ENCODE peak calls at places on chromosomes 16 and 17, in five cellular contexts. U is K562, L is HepG2, Z is GM12878, Y is H1. X is an unnamed sample.

GRCh38 chr17:75643033-75644017 is 10.1 kb downstream of the SMIM5 start:
- DNase-seq in L (no peak), U (no peak), Z (no peak), Y (peak; percentile 57), X (no peak)

GRCh38 chr17:54220829-54221228 is 398.1 kb downstream of the KIF2B start:
- DNase-seq in Z (no peak), Y (no peak), U (no peak), L (no peak), X (no peak)

GRCh38 chr16:29961127-29961478 is 776 bp upstream of the TMEM219 start:
- DNase-seq in Y (no peak), Z (no peak), U (no peak), L (no peak), X (no peak)

GRCh38 chr16:72987480-72987901 is 60.4 kb downstream of the ZFHX3 start:
- DNase-seq in U (no peak), L (no peak), Z (no peak), Y (no peak), X (no peak)

GRCh38 chr16:18983565-18984424 is at the start of gene TMC7:
- DNase-seq in L (peak; percentile 91), Y (peak; percentile 93), Z (no peak), U (peak; percentile 87), X (peak; percentile 86)

GRCh38 chr17:32303861-32304288 is 38.1 kb downstream of the C17orf75 start:
- DNase-seq in Y (no peak), L (no peak), U (no peak), Z (no peak), X (no peak)

GRCh38 chr16:24577167-24577566 is 37.8 kb downstream of the RBBP6 start:
- DNase-seq in Z (no peak), L (no peak), Y (no peak), U (no peak), X (no peak)

GRCh38 chr17:55198690-55199370 is 65.9 kb upstream of the HLF start:
- DNase-seq in L (no peak), Y (no peak), Z (no peak), U (no peak), X (no peak)

GRCh38 chr17:46942441-46943217 is 19.7 kb downstream of the GOSR2 start:
- DNase-seq in L (peak; percentile 82), Y (peak; percentile 91), U (peak; percentile 81), Z (no peak), X (peak; percentile 77)

GRCh38 chr17:47276868-47277267 is 23.2 kb downstream of the ITGB3 start:
- DNase-seq in Y (no peak), U (no peak), Z (no peak), L (peak; percentile 56), X (no peak)

GRCh38 chr16:68700120-68700519 is 37.0 kb upstream of the CDH1 start:
- DNase-seq in U (no peak), Y (no peak), L (peak; percentile 15), Z (no peak), X (no peak)

GRCh38 chr17:19482571-19482970 is 51.1 kb upstream of the SLC47A1 start:
- DNase-seq in L (no peak), Z (no peak), Y (no peak), U (no peak), X (no peak)

GRCh38 chr16:13186813-13187212 is 285.4 kb downstream of the SHISA9 start:
- DNase-seq in Y (no peak), Z (no peak), L (peak; percentile 31), U (no peak), X (peak; percentile 15)

GRCh38 chr17:58335061-58335731 is 6.6 kb upstream of the TSPOAP1 start:
- DNase-seq in U (no peak), Y (no peak), L (no peak), Z (no peak), X (no peak)

GRCh38 chr17:47205419-47205963 is 3.7 kb upstream of the MYL4 start:
- DNase-seq in Y (peak; percentile 46), Z (peak; percentile 78), U (no peak), L (no peak), X (no peak)

GRCh38 chr17:81396722-81397313 is 1.6 kb downstream of the BAHCC1 start:
- DNase-seq in L (no peak), Y (peak; percentile 85), Z (no peak), U (no peak), X (peak; percentile 55)

GRCh38 chr16:62503073-62503472 is 466.8 kb upstream of the CDH8 start:
- DNase-seq in Y (no peak), Z (no peak), L (no peak), U (no peak), X (no peak)

GRCh38 chr17:68054296-68054900 is 18.9 kb downstream of the KPNA2 start:
- DNase-seq in Y (no peak), U (no peak), Z (no peak), L (no peak), X (no peak)

DNA sequence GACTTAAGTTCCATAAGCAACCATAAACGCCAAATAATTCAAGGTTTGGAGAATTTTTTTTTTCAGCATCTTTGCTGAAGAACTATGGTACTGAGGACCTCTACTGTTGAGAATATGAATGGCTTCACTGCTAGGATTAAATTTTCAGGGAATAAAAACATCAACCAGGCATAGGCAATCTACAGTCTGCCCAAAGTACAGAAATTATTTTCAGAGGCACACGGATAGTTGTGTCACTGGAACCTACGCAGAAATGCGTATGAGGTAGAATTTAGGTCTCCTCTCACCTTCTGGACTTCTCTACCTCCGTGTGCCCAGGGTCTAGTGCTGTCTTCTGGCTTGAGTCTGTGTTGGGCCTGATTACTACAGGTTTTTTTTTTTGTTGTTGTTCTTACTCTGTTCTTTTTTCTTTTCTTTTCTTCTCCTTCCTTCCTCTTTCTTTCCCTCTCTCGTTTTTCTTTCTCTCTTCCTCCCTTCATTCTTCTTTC is 39.7 kb downstream of the NACA2 start:
- DNase-seq in U (peak; percentile 10), Z (no peak), L (peak; percentile 62), Y (no peak), X (peak; percentile 77)
- TF ChIP-seq KDM1A in U (no peak), Z (no peak), L (no peak), Y (no peak), X (no peak)

GRCh38 chr16:65532218-65532617 is 410.4 kb upstream of the CDH11 start:
- DNase-seq in Z (no peak), Y (no peak), L (no peak), U (no peak), X (no peak)

GRCh38 chr16:65534121-65534528 is 412.3 kb upstream of the CDH11 start:
- DNase-seq in L (no peak), U (no peak), Y (no peak), Z (no peak), X (no peak)

GRCh38 chr16:65532846-65533245 is 411.0 kb upstream of the CDH11 start:
- DNase-seq in Y (no peak), Z (no peak), U (no peak), L (no peak), X (no peak)

GRCh38 chr16:65525743-65526142 is 403.9 kb upstream of the CDH11 start:
- DNase-seq in Y (no peak), Z (no peak), U (no peak), L (no peak), X (no peak)

GRCh38 chr16:65531475-65531874 is 409.6 kb upstream of the CDH11 start:
- DNase-seq in Z (no peak), Y (no peak), L (no peak), U (no peak), X (no peak)
- H3K4me2 ChIP-seq in Z (no peak overlapping the region), Y (no peak overlapping the region), L (no peak overlapping the region), U (no peak overlapping the region), X (no peak overlapping the region)

GRCh38 chr16:11707679-11708197 is 34.9 kb downstream of the TXNDC11 start:
- DNase-seq in Z (no peak), U (no peak), L (peak; percentile 29), Y (no peak), X (no peak)

GRCh38 chr16:11715246-11715947 is 27.3 kb downstream of the TXNDC11 start:
- DNase-seq in Z (no peak), U (no peak), L (peak; percentile 15), Y (no peak), X (no peak)

GRCh38 chr16:11708421-11708820 is 34.2 kb downstream of the TXNDC11 start:
- DNase-seq in L (no peak), Y (no peak), Z (no peak), U (no peak), X (no peak)

GRCh38 chr16:11712122-11712521 is 30.5 kb downstream of the TXNDC11 start:
- DNase-seq in Z (no peak), U (no peak), Y (no peak), L (no peak), X (no peak)

GRCh38 chr16:11711662-11712061 is 31.0 kb downstream of the TXNDC11 start:
- DNase-seq in Z (no peak), U (no peak), Y (no peak), L (no peak), X (no peak)
- TF ChIP-seq KDM1A in Z (no peak), U (no peak), Y (no peak), L (no peak), X (no peak)

DNA sequence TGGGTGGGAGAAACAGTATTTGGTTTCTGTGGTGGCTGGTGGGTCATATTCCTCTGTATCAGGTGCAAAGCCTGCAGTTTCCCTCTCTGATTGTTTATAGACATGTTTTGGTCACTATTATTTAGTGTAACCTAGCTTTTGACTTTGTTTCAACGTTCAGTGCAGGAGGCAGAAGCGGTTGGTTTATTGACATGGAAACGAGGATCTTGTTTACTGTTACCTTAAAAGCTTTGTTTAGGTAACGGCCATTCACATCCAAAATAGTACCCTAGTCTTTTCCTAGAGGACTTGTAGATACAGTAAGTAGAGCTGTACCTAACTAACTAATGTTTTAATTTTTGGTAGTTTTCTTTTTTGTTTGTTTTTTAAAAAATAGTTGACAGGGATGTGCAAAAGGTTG is 3.5 kb downstream of the MSI2 start:
- DNase-seq in Z (no peak), L (no peak), Y (peak; percentile 42), U (no peak), X (no peak)
- H3K4me2 ChIP-seq in Z (peak overlapping the region; percentile 87), L (peak overlapping the region; percentile 94), Y (peak overlapping the region; percentile 79), U (no peak overlapping the region), X (peak overlapping the region; percentile 99)

DNA sequence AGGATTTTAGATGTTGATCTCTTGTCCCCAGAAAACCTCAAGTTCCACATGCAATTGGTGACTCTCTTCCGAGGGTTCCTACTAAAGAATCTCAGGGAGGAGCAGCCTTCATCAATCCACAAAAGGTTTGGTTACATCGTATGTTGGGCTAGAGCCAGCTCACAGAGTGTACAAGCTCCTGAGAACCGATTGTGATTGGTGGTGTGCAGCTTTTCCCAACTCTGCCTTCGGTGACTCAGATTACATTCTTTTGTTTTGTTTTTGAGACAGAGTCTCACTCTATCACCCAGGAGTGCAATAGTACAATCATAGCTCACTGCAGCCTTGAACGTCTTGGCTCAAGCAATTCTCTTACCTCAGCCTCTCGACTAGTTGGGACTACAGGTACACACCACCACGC is 172.4 kb downstream of the PMP22 start:
- DNase-seq in L (no peak), Z (no peak), U (no peak), Y (no peak), X (no peak)
- TF ChIP-seq KDM1A in L (no peak), Z (no peak), U (no peak), Y (no peak), X (no peak)

DNA sequence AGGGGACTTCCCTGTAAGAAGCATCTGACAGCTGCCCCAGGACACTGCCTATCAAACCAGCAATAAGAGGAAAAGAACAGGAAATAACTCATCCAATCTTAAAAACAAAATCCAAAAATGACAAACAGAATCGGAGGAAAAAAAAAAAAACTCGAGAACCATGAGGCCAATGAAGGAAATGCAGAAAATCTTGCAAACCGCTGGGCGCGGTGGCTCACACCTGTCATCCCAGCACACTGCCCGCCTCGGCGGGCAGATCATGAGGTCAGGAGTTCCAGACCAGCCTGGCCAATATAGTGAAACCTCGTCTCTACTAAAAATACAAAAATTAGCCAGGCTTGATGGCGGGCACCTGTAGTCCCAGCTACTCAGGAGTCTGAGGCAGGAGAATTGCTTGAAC is 141.2 kb upstream of the RCVRN start:
- DNase-seq in Y (no peak), L (no peak), Z (no peak), U (no peak), X (no peak)
- H3K4me2 ChIP-seq in Y (no peak overlapping the region), L (no peak overlapping the region), Z (peak overlapping the region; percentile 2), U (no peak overlapping the region), X (no peak overlapping the region)

GRCh38 chr16:81551141-81551808 is 106.7 kb downstream of the CMIP start:
- DNase-seq in U (peak; percentile 36), L (no peak), Z (peak; percentile 9), Y (no peak), X (no peak)
- TF ChIP-seq KDM1A in U (no peak), L (no peak), Z (no peak), Y (no peak), X (no peak)

X was measured in A549.